ENCODE peak calls at places on chromosomes 5 and 9, in six cellular contexts. H is LoVo, M is NCI-H2107, K is chondrocyte, S is fibroblast of the aortic adventitia, D is iris pigment epithelial cell. L is an unnamed sample.

GRCh38 chr5:54090495-54091084 is 219.8 kb downstream of the ARL15 start:
- DNase-seq in S (peak; percentile 92), D (peak; percentile 90), H (no peak), M (no peak), K (no peak), L (peak; percentile 96)

GRCh38 chr9:20854444-20854843 is 170.4 kb downstream of the FOCAD start:
- DNase-seq in H (no peak), D (peak; percentile 93), S (no peak), K (no peak), M (no peak), L (peak; percentile 45)

GRCh38 chr9:85200726-85201402 is 531.3 kb downstream of the NTRK2 start:
- DNase-seq in M (no peak), D (peak; percentile 15), H (peak; percentile 9), K (no peak), S (peak; percentile 95), L (peak; percentile 18)

GRCh38 chr9:14813336-14814020 is 90.9 kb upstream of the CER1 start:
- DNase-seq in D (peak; percentile 62), S (peak; percentile 11), M (no peak), K (no peak), H (no peak), L (peak; percentile 33)

GRCh38 chr9:11457809-11458785 is 845.3 kb upstream of the PTPRD start:
- DNase-seq in S (no peak), D (no peak), M (no peak), H (no peak), K (no peak), L (no peak)

GRCh38 chr9:127976498-127976897 is 4.3 kb downstream of the EEIG1 start:
- DNase-seq in D (no peak), S (no peak), K (no peak), H (no peak), M (no peak), L (no peak)

GRCh38 chr5:32942225-32942989 is 231.3 kb downstream of the NPR3 start:
- DNase-seq in S (peak; percentile 9), H (peak; percentile 52), D (peak; percentile 28), M (no peak), K (no peak), L (no peak)

GRCh38 chr5:149999359-149999758 is 1.1 kb downstream of the TIGD6 start:
- DNase-seq in H (no peak), K (no peak), D (no peak), S (peak; percentile 19), M (no peak), L (no peak)

GRCh38 chr9:127136880-127137639 is 14.6 kb upstream of the ANGPTL2 start:
- DNase-seq in M (no peak), K (peak; percentile 35), D (no peak), S (no peak), H (no peak), L (no peak)

GRCh38 chr9:723308-723707 is 118.2 kb upstream of the DMRT1 start:
- DNase-seq in M (no peak), H (no peak), K (no peak), D (no peak), S (no peak), L (no peak)

GRCh38 chr9:114314881-114315722 is 7.8 kb upstream of the ORM1 start:
- DNase-seq in K (peak; percentile 55), M (no peak), H (no peak), D (no peak), S (peak; percentile 33), L (peak; percentile 25)

GRCh38 chr5:33641722-33642505 is 201.1 kb downstream of the TARS1 start:
- DNase-seq in H (no peak), K (no peak), M (no peak), D (peak; percentile 87), S (peak; percentile 61), L (peak; percentile 48)

GRCh38 chr5:116359575-116359974 is 215.0 kb downstream of the SEMA6A start:
- DNase-seq in S (no peak), D (no peak), H (no peak), K (no peak), M (no peak), L (no peak)

GRCh38 chr5:56406838-56407237 is 173.7 kb upstream of the ANKRD55 start:
- DNase-seq in K (no peak), S (no peak), M (no peak), D (no peak), H (no peak), L (peak; percentile 8)

GRCh38 chr5:93251347-93251746 is 329.7 kb downstream of the NR2F1-AS1 start:
- DNase-seq in K (no peak), S (no peak), M (no peak), D (no peak), H (no peak), L (no peak)

GRCh38 chr5:39501403-39501802 is 76.6 kb upstream of the DAB2 start:
- DNase-seq in M (no peak), H (no peak), D (peak; percentile 76), S (peak; percentile 94), K (no peak), L (peak; percentile 93)

GRCh38 chr9:14960881-14961280 is 50.7 kb upstream of the FREM1 start:
- DNase-seq in D (peak; percentile 61), K (no peak), H (no peak), S (no peak), M (no peak), L (no peak)

GRCh38 chr5:175609504-175609903 is 48.4 kb upstream of the HRH2 start:
- DNase-seq in K (no peak), H (no peak), M (no peak), S (no peak), D (no peak), L (no peak)

GRCh38 chr5:181167814-181168488 is 20.6 kb downstream of the OR2V2 start:
- DNase-seq in K (no peak), M (no peak), D (no peak), S (no peak), H (no peak), L (no peak)

L was measured in AG10803.